ENCODE peak calls at places on chromosomes 6 and 20, in ten cellular contexts. M is transverse colon, B is PC-3, W is cardiac muscle cell, G is astrocyte of the spinal cord, I is psoas muscle, F is adrenal gland, Y is NB4, K is lower lobe of right lung, V is epithelial cell of esophagus. J is an unnamed sample.

GRCh38 chr6:85705220-85705619 is 62.5 kb upstream of the SYNCRIP start:
- DNase-seq in V (no peak), Y (no peak), W (no peak), M (no peak), B (no peak), F (no peak), K (no peak), I (no peak), G (no peak), J (no peak)

GRCh38 chr6:56951049-56951816 is 3.7 kb upstream of the BEND6 start:
- DNase-seq in V (no peak), K (no peak), B (no peak), M (no peak), Y (no peak), W (no peak), G (no peak), I (no peak), F (no peak), J (no peak)

GRCh38 chr6:12363651-12364381 is 73.7 kb downstream of the EDN1 start:
- DNase-seq in F (no peak), M (peak; percentile 69), G (no peak), V (no peak), W (no peak), K (peak; percentile 58), B (no peak), I (no peak), Y (peak; percentile 83), J (no peak)

GRCh38 chr20:44208165-44208564 is 2.4 kb downstream of the OSER1 start:
- DNase-seq in V (no peak), Y (no peak), M (no peak), W (no peak), K (no peak), I (no peak), F (no peak), G (no peak), B (no peak), J (no peak)

GRCh38 chr20:45987108-45987780 is 15.2 kb upstream of the ZNF335 start:
- DNase-seq in G (peak; percentile 42), B (peak; percentile 87), F (peak; percentile 75), I (peak; percentile 67), Y (peak; percentile 85), V (peak; percentile 68), K (peak; percentile 87), W (peak; percentile 84), M (peak; percentile 78), J (no peak)

GRCh38 chr20:2254333-2254732 is 41.5 kb upstream of the TGM3 start:
- DNase-seq in B (peak; percentile 40), M (no peak), G (no peak), Y (peak; percentile 23), V (peak; percentile 16), I (no peak), K (no peak), W (no peak), F (no peak), J (no peak)

GRCh38 chr6:118187568-118188164 is 280.6 kb downstream of the SLC35F1 start:
- DNase-seq in F (no peak), W (peak; percentile 11), M (no peak), Y (peak; percentile 63), G (no peak), B (no peak), K (no peak), V (no peak), I (peak; percentile 31), J (no peak)

GRCh38 chr6:33082702-33083101 is 6.9 kb downstream of the HLA-DPB1 start:
- DNase-seq in M (peak; percentile 35), F (no peak), Y (peak; percentile 56), I (peak; percentile 29), K (peak; percentile 59), V (peak; percentile 57), B (peak; percentile 12), W (peak; percentile 49), G (peak; percentile 36), J (peak; percentile 72)

GRCh38 chr20:45934046-45934586 is 367 bp upstream of the PCIF1 start:
- DNase-seq in Y (peak; percentile 79), M (peak; percentile 59), I (peak; percentile 77), V (no peak), K (peak; percentile 81), F (peak; percentile 78), B (peak; percentile 25), G (peak; percentile 65), W (peak; percentile 68), J (peak; percentile 47)

GRCh38 chr6:114362957-114363356 is 20.1 kb upstream of the HS3ST5 start:
- DNase-seq in W (no peak), V (no peak), B (no peak), Y (no peak), F (no peak), G (no peak), I (no peak), K (no peak), M (no peak), J (no peak)

GRCh38 chr6:34011298-34011697 is 134.6 kb downstream of the GRM4 start:
- DNase-seq in Y (no peak), G (no peak), B (no peak), K (peak; percentile 10), I (no peak), W (no peak), F (no peak), V (no peak), M (no peak), J (no peak)

GRCh38 chr6:147005499-147005898 is 198.7 kb upstream of the STXBP5 start:
- DNase-seq in M (no peak), B (no peak), W (no peak), I (no peak), K (no peak), Y (peak; percentile 14), V (no peak), F (no peak), G (no peak), J (no peak)

GRCh38 chr6:15392182-15392581 is 146.3 kb downstream of the JARID2 start:
- DNase-seq in F (no peak), K (no peak), M (no peak), Y (no peak), G (no peak), V (no peak), W (no peak), B (no peak), I (no peak), J (no peak)

GRCh38 chr6:83514877-83515466 is 2.6 kb downstream of the PRSS35 start:
- DNase-seq in V (peak; percentile 79), Y (peak; percentile 75), F (peak; percentile 61), K (no peak), W (peak; percentile 64), G (peak; percentile 68), M (no peak), B (peak; percentile 85), I (no peak), J (peak; percentile 82)

GRCh38 chr6:155182103-155182502 is 81.7 kb upstream of the CLDN20 start:
- DNase-seq in K (no peak), W (no peak), V (no peak), G (no peak), I (no peak), Y (no peak), M (no peak), B (no peak), F (no peak), J (no peak)
- TF ChIP-seq CTCF in K (no peak), W (no peak), V (no peak), G (no peak), I (no peak), Y (no peak), M (no peak), B (no peak), F (no peak), J (no peak)

GRCh38 chr20:21520702-21521595 is 7.1 kb upstream of the NKX2-2 start:
- DNase-seq in W (no peak), M (no peak), I (no peak), G (no peak), B (no peak), V (peak; percentile 65), F (no peak), Y (no peak), K (peak; percentile 30), J (peak; percentile 42)
- H3K4me3 ChIP-seq in W (peak overlapping the region; percentile 31), M (no peak overlapping the region), I (no peak overlapping the region), G (no peak overlapping the region), B (no peak overlapping the region), V (no peak overlapping the region), F (no peak overlapping the region), Y (no peak overlapping the region), K (no peak overlapping the region), J (no peak overlapping the region)

GRCh38 chr6:150176152-150176551 is 33.3 kb downstream of the PPP1R14C start:
- DNase-seq in B (no peak), I (no peak), M (peak; percentile 86), F (no peak), G (no peak), V (peak; percentile 58), Y (no peak), W (no peak), K (no peak), J (no peak)

GRCh38 chr6:150175611-150176151 is 32.8 kb downstream of the PPP1R14C start:
- DNase-seq in K (no peak), G (no peak), Y (no peak), W (no peak), V (no peak), M (no peak), I (no peak), F (no peak), B (no peak), J (no peak)

GRCh38 chr6:150177260-150178246 is 34.7 kb downstream of the PPP1R14C start:
- DNase-seq in I (no peak), M (peak; percentile 52), K (no peak), W (peak; percentile 88), F (no peak), Y (no peak), B (no peak), V (no peak), G (peak; percentile 55), J (no peak)

GRCh38 chr6:150179030-150179429 is 36.2 kb downstream of the PPP1R14C start:
- DNase-seq in V (no peak), G (no peak), F (no peak), M (no peak), Y (no peak), I (no peak), K (no peak), B (no peak), W (no peak), J (no peak)

DNA sequence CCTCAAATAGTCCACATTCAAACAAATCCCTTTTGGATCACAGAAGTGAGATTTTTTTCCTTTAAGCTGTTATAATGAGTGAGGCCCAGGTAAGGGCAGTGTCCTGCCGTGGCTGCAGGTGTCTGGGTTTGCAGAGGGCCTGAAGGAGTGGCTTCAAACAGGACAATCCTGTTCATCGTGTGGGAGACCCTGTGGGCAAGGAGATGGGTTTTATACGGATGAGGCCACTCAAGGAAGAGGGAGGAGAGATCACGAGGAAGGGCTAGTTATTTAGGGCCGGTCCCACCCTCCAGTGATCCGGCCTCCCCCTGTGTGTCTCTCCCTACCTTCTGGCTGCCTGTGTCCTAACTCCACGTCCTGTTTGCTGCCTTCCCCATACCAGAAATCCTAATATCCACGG is 33.8 kb downstream of the PPP1R14C start:
- DNase-seq in W (no peak), F (no peak), V (no peak), K (no peak), G (no peak), B (no peak), I (no peak), Y (no peak), M (no peak), J (no peak)
- TF ChIP-seq CTCF in W (no peak), F (no peak), V (no peak), K (no peak), G (no peak), B (no peak), I (no peak), Y (no peak), M (no peak), J (no peak)

DNA sequence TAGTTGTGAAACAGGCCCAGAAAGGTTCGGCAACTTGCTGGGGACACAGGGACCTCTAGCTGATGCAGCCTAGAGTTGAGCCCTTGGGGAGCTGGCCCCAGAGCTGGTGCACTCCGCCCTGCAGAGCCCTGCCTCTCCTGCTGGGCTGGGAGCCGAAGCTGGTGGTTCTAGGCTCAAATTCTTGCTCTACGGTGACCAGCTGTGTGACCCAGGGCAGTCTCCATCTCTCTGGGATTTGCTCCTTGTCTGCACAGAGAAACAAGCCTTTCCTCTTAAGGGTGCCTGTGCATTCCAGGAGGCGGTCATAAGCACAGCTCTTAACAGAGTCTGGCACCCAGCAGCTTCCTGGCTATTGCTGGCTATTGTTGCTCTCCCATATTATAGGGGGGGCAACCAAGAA is 47.4 kb downstream of the RBM38 start:
- DNase-seq in Y (no peak), F (no peak), M (no peak), I (no peak), V (no peak), W (peak; percentile 63), B (no peak), K (no peak), G (no peak), J (no peak)
- H3K4me3 ChIP-seq in Y (no peak overlapping the region), F (no peak overlapping the region), M (no peak overlapping the region), I (no peak overlapping the region), V (no peak overlapping the region), W (no peak overlapping the region), B (no peak overlapping the region), K (no peak overlapping the region), G (no peak overlapping the region), J (no peak overlapping the region)